ENCODE peak calls at places on chromosomes 13 and 19, in six cellular contexts. X is mesenchymal stem cell, C is IMR-90, W is neuronal stem cell, S is H9, P is H1. D is an unnamed sample.

GRCh38 chr19:7152568-7152967 is 83.1 kb downstream of the ZNF557 start:
- DNase-seq in X (no peak), C (no peak), S (peak; percentile 32), W (no peak), P (no peak), D (no peak)

GRCh38 chr19:18683955-18684641 is 618 bp downstream of the CRTC1 start:
- DNase-seq in P (no peak), X (no peak), S (peak; percentile 33), C (no peak), W (no peak), D (no peak)

GRCh38 chr19:10773969-10774368 is 56.1 kb downstream of the DNM2 start:
- DNase-seq in P (no peak), C (no peak), X (no peak), S (no peak), W (no peak), D (peak; percentile 94)

GRCh38 chr19:48061401-48062344 is 17.8 kb upstream of the CABP5 start:
- DNase-seq in W (no peak), P (peak; percentile 9), X (no peak), S (peak; percentile 57), C (no peak), D (no peak)

GRCh38 chr19:1408300-1409203 is 1.2 kb downstream of the DAZAP1 start:
- DNase-seq in C (peak; percentile 50), W (peak; percentile 35), S (no peak), X (peak; percentile 66), P (no peak), D (peak; percentile 68)

GRCh38 chr19:29620931-29621351 is 14.9 kb downstream of the POP4 start:
- DNase-seq in S (no peak), X (no peak), C (no peak), W (no peak), P (no peak), D (no peak)

GRCh38 chr19:38661996-38662395 is 14.5 kb downstream of the ACTN4 start:
- DNase-seq in W (no peak), X (no peak), C (no peak), S (no peak), P (no peak), D (peak; percentile 94)

GRCh38 chr13:43776680-43777079 is 10.1 kb downstream of the ENOX1 start:
- DNase-seq in W (no peak), S (no peak), P (no peak), X (peak; percentile 32), C (no peak), D (no peak)

GRCh38 chr19:46713781-46714522 is 3.0 kb downstream of the PRKD2 start:
- DNase-seq in X (peak; percentile 60), C (peak; percentile 63), S (peak; percentile 94), P (no peak), W (no peak), D (peak; percentile 48)

GRCh38 chr19:512548-513365 is 5.5 kb downstream of the TPGS1 start:
- DNase-seq in S (no peak), C (no peak), P (no peak), W (no peak), X (no peak), D (no peak)

GRCh38 chr19:14248578-14249011 is 42.6 kb upstream of the ADGRL1 start:
- DNase-seq in X (peak; percentile 55), W (peak; percentile 87), P (peak; percentile 84), S (peak; percentile 95), C (no peak), D (no peak)

GRCh38 chr19:43560687-43561086 is 14.6 kb downstream of the XRCC1 start:
- DNase-seq in S (peak; percentile 40), X (peak; percentile 66), P (no peak), C (peak; percentile 52), W (no peak), D (no peak)

GRCh38 chr19:38062959-38063786 is 156.2 kb downstream of the SIPA1L3 start:
- DNase-seq in X (peak; percentile 31), W (no peak), S (no peak), P (no peak), C (peak; percentile 65), D (no peak)

GRCh38 chr19:31418055-31418454 is 68.8 kb upstream of the TSHZ3 start:
- DNase-seq in X (no peak), S (peak; percentile 86), W (no peak), C (no peak), P (no peak), D (peak; percentile 62)

GRCh38 chr19:36573948-36574726 is 1.0 kb upstream of the ZNF529 start:
- DNase-seq in P (no peak), S (no peak), C (peak; percentile 35), X (peak; percentile 53), W (no peak), D (peak; percentile 42)

GRCh38 chr19:45509692-45510015 is 2.4 kb downstream of the VASP start:
- DNase-seq in P (no peak), W (no peak), C (no peak), S (no peak), X (peak; percentile 23), D (no peak)

GRCh38 chr19:12783226-12783848 is 7.9 kb upstream of the JUNB start:
- DNase-seq in X (peak; percentile 39), P (no peak), W (no peak), S (no peak), C (no peak), D (peak; percentile 24)

GRCh38 chr19:43290568-43291359 is 21.4 kb upstream of the PSG9 start:
- DNase-seq in W (peak; percentile 5), P (no peak), X (peak; percentile 3), C (no peak), S (no peak), D (no peak)

GRCh38 chr19:2927032-2927430 is 17.7 kb downstream of the ZNF77 start:
- DNase-seq in P (no peak), X (no peak), S (no peak), C (no peak), W (no peak), D (no peak)

GRCh38 chr13:59677966-59678814 is 485.5 kb downstream of the DIAPH3 start:
- DNase-seq in S (no peak), C (peak; percentile 72), W (peak; percentile 40), P (no peak), X (peak; percentile 69), D (peak; percentile 29)

GRCh38 chr19:3575260-3575741 is 2.6 kb downstream of the HMG20B start:
- DNase-seq in W (no peak), P (no peak), S (peak; percentile 88), C (peak; percentile 16), X (peak; percentile 63), D (peak; percentile 84)

GRCh38 chr13:112867301-112867711 is 101.7 kb upstream of the MCF2L start:
- DNase-seq in P (no peak), C (no peak), W (no peak), S (no peak), X (no peak), D (no peak)

GRCh38 chr19:34096020-34096915 is 76.0 kb upstream of the LSM14A start:
- DNase-seq in W (peak; percentile 53), X (peak; percentile 60), S (peak; percentile 46), C (peak; percentile 50), P (no peak), D (no peak)

GRCh38 chr13:48902421-48902820 is 73.3 kb upstream of the FNDC3A start:
- DNase-seq in C (peak; percentile 19), P (peak; percentile 9), X (peak; percentile 12), W (peak; percentile 26), S (peak; percentile 41), D (peak; percentile 82)

GRCh38 chr19:35168261-35168660 is 13.7 kb downstream of the FXYD5 start:
- DNase-seq in C (no peak), W (no peak), S (peak; percentile 19), X (no peak), P (no peak), D (peak; percentile 66)

GRCh38 chr13:53201454-53202225 is 173.0 kb downstream of the OLFM4 start:
- DNase-seq in X (no peak), W (peak; percentile 32), C (no peak), S (peak; percentile 75), P (no peak), D (no peak)

GRCh38 chr13:110227416-110227815 is 79.5 kb downstream of the COL4A1 start:
- DNase-seq in X (no peak), P (no peak), W (no peak), C (no peak), S (no peak), D (no peak)
- H4K91ac ChIP-seq in X (no peak overlapping the region), P (no peak overlapping the region), W (no peak overlapping the region), C (no peak overlapping the region), S (no peak overlapping the region), D (no peak overlapping the region)

DNA sequence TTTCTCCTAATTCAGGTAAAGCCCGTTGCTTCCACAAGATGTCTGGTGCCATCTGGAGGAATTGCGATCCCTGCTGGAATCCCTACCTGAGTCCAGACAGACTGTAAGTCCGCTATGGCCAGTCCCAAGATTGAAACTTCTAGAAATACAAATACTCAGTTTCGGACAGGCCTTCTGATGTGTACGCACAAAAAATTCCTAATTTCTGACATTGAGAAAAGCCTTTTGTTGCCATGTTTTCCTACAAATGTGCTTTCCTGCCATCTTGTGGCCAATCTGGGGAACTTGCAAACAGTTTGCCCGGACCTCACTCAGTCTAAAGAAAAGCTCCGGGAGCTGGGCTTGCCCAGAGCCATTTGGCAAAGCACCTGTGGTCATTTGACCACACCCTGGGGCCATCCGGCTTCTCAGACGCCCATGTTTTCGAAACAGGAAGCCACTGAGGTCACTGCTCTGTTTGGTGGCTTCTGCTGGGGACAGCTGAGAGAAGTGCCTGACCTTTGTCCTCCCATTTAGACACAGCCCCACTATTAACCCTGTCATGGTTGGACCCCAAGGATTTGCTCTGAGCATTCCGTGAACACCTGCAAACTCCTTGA is 79.4 kb downstream of the SLC15A1 start:
- DNase-seq in X (peak; percentile 71), C (peak; percentile 75), P (peak; percentile 15), W (peak; percentile 61), S (peak; percentile 80), D (peak; percentile 92)
- H3K4me2 ChIP-seq in X (no peak overlapping the region), C (peak overlapping the region; percentile 56), P (peak overlapping the region; percentile 36), W (no peak overlapping the region), S (peak overlapping the region; percentile 21), D (peak overlapping the region; percentile 35)

DNA sequence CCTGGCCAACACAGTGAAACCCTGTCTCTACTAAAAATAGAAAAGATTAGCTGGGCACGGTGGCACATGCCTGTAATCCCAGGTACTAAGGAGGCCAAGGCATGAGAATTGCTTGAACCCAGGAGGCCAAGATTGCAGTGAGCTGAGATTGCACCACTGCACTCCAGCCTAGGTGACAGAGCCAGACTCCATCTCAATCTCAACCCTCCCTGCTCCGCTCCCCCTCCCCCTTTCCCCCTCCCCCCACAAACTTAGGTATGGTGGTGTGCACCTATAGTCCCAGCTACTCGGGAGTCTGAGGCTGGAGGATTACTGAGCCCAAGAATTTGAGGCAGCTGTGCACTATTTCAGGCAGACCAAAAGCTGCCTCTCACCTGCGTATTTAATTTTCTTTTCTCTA is 21.6 kb upstream of the RNF113B start:
- DNase-seq in S (no peak), X (no peak), W (no peak), C (no peak), P (no peak), D (no peak)
- H4K91ac ChIP-seq in S (no peak overlapping the region), X (no peak overlapping the region), W (no peak overlapping the region), C (peak overlapping the region; percentile 81), P (no peak overlapping the region), D (no peak overlapping the region)

DNA sequence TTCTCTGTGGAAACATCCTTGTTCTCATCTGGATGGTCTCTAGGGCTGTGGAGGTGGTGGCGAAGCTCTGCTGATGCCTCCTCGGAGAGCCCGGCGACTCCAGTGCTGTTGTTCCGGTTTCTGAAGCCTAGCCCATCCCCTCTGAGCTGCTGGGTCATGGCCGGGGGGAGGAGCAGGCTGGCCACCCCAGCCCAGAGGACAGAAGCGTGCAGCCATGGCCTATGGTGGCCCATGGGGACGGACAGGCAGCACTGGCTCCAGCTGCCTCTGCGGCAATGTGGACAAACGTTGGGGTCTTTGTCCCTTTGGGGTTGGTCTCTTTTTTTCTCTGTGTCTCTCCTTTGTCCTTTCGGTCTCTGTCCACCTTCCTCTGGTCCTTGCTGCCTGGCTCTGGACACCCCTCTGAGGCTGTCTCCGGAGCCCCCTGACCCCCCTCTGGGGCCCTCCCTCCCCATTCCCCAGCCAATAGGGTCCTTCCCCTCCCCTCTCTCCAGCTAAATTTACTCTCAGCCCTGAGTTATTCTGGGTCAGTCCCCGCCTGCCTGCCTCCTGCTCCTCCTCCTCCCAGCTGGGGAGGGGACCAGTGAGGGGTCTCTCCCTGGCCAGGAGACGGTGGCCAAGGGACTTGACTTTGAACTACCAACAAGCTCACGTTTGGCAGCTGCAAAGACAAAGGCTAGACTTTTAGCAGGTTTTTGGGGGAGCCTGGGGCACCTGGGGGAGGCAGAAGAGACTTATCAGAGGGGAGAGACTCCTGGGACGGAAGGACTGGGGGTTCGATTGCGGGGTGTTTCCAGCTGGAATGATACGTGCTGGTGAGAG is at the start of gene HRC:
- DNase-seq in W (no peak), S (peak; percentile 52), X (no peak), C (no peak), P (no peak), D (no peak)
- H3K4me2 ChIP-seq in W (no peak within 1 kb of the TSS), S (peak within 1 kb of the TSS; percentile 14), X (no peak within 1 kb of the TSS), C (no peak within 1 kb of the TSS), P (peak within 1 kb of the TSS; percentile 46), D (no peak within 1 kb of the TSS)